ENCODE peak calls at places on chromosomes 6 and 20, in ten cellular contexts. M is epithelial cell of esophagus, I is GM06990, G is tibial artery, N is AG04450, J is HL-60, P is esophagus squamous epithelium, Y is right atrium auricular region, L is adrenal gland, O is cardiac muscle cell. W is an unnamed sample.

GRCh38 chr6:140546640-140547039 is 1172.2 kb upstream of the CITED2 start:
- DNase-seq in M (peak), I (no peak), G (no peak), N (no peak), J (no peak), P (no peak), Y (no peak), L (no peak), O (no peak), W (no peak)

GRCh38 chr6:112833546-112834215 is 486.6 kb downstream of the RFPL4B start:
- DNase-seq in M (peak), I (no peak), G (no peak), N (no peak), J (no peak), P (no peak), Y (no peak), L (no peak), O (peak), W (peak)

GRCh38 chr6:55818482-55818881 is 56.9 kb downstream of the BMP5 start:
- DNase-seq in M (peak), I (no peak), G (no peak), N (no peak), J (peak), P (no peak), Y (no peak), L (no peak), O (peak), W (no peak)

GRCh38 chr6:138824482-138825134 is 28.7 kb downstream of the ECT2L start:
- DNase-seq in M (peak), I (no peak), G (no peak), N (no peak), J (no peak), P (no peak), Y (no peak), L (no peak), O (no peak), W (no peak)

GRCh38 chr6:25056130-25056529 is 120.4 kb upstream of the RIPOR2 start:
- DNase-seq in M (no peak), I (peak), G (no peak), N (no peak), J (peak), P (no peak), Y (no peak), L (no peak), O (no peak), W (no peak)

GRCh38 chr6:27505209-27506027 is 32.5 kb upstream of the ZNF184 start:
- DNase-seq in M (peak), I (peak), G (no peak), N (no peak), J (no peak), P (no peak), Y (no peak), L (no peak), O (peak), W (no peak)

GRCh38 chr20:24034820-24035219 is 46.2 kb upstream of the GGTLC1 start:
- DNase-seq in M (peak), I (no peak), G (no peak), N (no peak), J (no peak), P (no peak), Y (no peak), L (no peak), O (no peak), W (no peak)

GRCh38 chr6:24831771-24832718 is 33.3 kb upstream of the ARMH2 start:
- DNase-seq in M (no peak), I (no peak), G (no peak), N (no peak), J (no peak), P (no peak), Y (no peak), L (no peak), O (no peak), W (peak)

GRCh38 chr20:11502051-11502450 is 415.6 kb upstream of the BTBD3 start:
- DNase-seq in M (no peak), I (no peak), G (no peak), N (no peak), J (peak), P (no peak), Y (no peak), L (no peak), O (peak), W (peak)

GRCh38 chr6:43368517-43369160 is 808 bp downstream of the ZNF318 start:
- DNase-seq in M (peak), I (peak), G (peak), N (no peak), J (peak), P (no peak), Y (peak), L (peak), O (peak), W (no peak)

GRCh38 chr6:164897523-164898094 is 411.8 kb downstream of the C6orf118 start:
- DNase-seq in M (no peak), I (no peak), G (no peak), N (no peak), J (no peak), P (no peak), Y (no peak), L (no peak), O (no peak), W (no peak)

GRCh38 chr20:55086421-55086820 is 611.0 kb downstream of the DOK5 start:
- DNase-seq in M (no peak), I (no peak), G (no peak), N (no peak), J (no peak), P (no peak), Y (no peak), L (no peak), O (no peak), W (no peak)

GRCh38 chr6:2132416-2132815 is 113.0 kb downstream of the GMDS start:
- DNase-seq in M (peak), I (no peak), G (no peak), N (no peak), J (no peak), P (no peak), Y (no peak), L (peak), O (peak), W (no peak)

GRCh38 chr6:25192562-25192961 is 86.6 kb upstream of the CARMIL1 start:
- DNase-seq in M (no peak), I (no peak), G (no peak), N (no peak), J (no peak), P (no peak), Y (no peak), L (peak), O (peak), W (no peak)

GRCh38 chr20:40797425-40797824 is 108.4 kb upstream of the MAFB start:
- DNase-seq in M (peak), I (no peak), G (no peak), N (no peak), J (no peak), P (no peak), Y (peak), L (peak), O (peak), W (peak)

GRCh38 chr20:35635652-35636051 is 20.0 kb downstream of the SPAG4 start:
- DNase-seq in M (no peak), I (no peak), G (no peak), N (no peak), J (no peak), P (no peak), Y (no peak), L (no peak), O (peak), W (no peak)

GRCh38 chr6:92779758-92780157 is 639.6 kb downstream of the EPHA7 start:
- DNase-seq in M (peak), I (no peak), G (no peak), N (peak), J (no peak), P (no peak), Y (no peak), L (peak), O (peak), W (peak)

GRCh38 chr6:166656269-166657206 is 29.5 kb upstream of the RPS6KA2 start:
- DNase-seq in M (peak), I (no peak), G (no peak), N (no peak), J (no peak), P (no peak), Y (no peak), L (peak), O (peak), W (no peak)

GRCh38 chr20:32470025-32470861 is 112.1 kb downstream of the ASXL1 start:
- DNase-seq in M (peak), I (no peak), G (no peak), N (no peak), J (peak), P (no peak), Y (peak), L (peak), O (peak), W (no peak)

GRCh38 chr6:15408758-15409157 is 162.9 kb downstream of the JARID2 start:
- DNase-seq in M (no peak), I (no peak), G (no peak), N (no peak), J (no peak), P (no peak), Y (no peak), L (no peak), O (no peak), W (no peak)

GRCh38 chr6:15411766-15412165 is 165.9 kb downstream of the JARID2 start:
- DNase-seq in M (no peak), I (no peak), G (no peak), N (no peak), J (no peak), P (no peak), Y (no peak), L (no peak), O (no peak), W (no peak)

GRCh38 chr6:15409301-15410125 is 163.6 kb downstream of the JARID2 start:
- DNase-seq in M (no peak), I (no peak), G (no peak), N (no peak), J (no peak), P (no peak), Y (no peak), L (no peak), O (no peak), W (no peak)

GRCh38 chr6:15410752-15411151 is 164.9 kb downstream of the JARID2 start:
- DNase-seq in M (no peak), I (no peak), G (no peak), N (no peak), J (no peak), P (no peak), Y (no peak), L (no peak), O (no peak), W (no peak)

DNA sequence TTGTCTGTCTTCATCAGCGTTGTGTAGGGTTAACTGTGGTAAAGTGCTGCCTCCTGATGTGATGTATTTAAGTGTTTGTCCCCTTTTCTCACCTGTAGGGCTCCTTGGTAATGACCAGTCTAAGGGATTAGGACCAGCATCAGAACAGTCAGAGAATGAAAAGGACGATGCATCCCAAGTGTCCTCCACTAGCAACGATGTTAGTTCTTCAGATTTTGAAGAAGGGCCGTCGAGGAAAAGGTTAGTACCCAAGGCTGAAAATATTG is 164.2 kb downstream of the JARID2 start:
- DNase-seq in M (no peak), I (no peak), G (no peak), N (no peak), J (no peak), P (no peak), Y (no peak), L (no peak), O (no peak), W (no peak)
- TF ChIP-seq CTCF in M (no peak), I (no peak), G (no peak), N (no peak), J (no peak), P (no peak), Y (no peak), L (no peak), O (no peak), W (no peak)

GRCh38 chr6:22290045-22290444 is 6.8 kb downstream of the PRL start:
- DNase-seq in M (no peak), I (no peak), G (no peak), N (no peak), J (no peak), P (no peak), Y (no peak), L (no peak), O (no peak), W (no peak)
- H3K4me3 ChIP-seq in M (no peak), I (no peak), G (no peak), N (no peak), J (no peak), P (no peak), Y (no peak), L (no peak), O (no peak), W (no peak)

DNA sequence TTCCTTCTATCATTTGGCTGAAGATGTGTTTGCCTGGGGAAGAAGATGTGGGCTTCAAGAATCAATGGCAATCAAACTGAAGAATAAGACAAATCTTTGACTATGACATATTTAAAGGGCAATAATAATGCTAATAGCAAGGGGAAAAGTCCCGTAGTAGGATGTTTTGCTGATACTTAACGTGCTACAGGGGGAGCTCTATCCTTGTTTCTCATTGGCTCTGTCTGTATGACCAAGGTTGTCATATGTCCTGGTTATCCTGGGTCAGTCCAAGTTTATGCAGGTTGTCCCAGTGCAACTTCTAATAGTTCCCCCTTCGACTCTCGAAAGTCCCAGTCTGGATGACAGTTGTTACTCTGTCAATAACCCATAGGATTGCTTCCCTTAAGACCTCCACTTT is 321.3 kb downstream of the DHX35 start:
- DNase-seq in M (no peak), I (no peak), G (no peak), N (no peak), J (no peak), P (no peak), Y (no peak), L (no peak), O (no peak), W (no peak)
- TF ChIP-seq CTCF in M (no peak), I (peak), G (no peak), N (no peak), J (no peak), P (no peak), Y (no peak), L (no peak), O (no peak), W (peak)

DNA sequence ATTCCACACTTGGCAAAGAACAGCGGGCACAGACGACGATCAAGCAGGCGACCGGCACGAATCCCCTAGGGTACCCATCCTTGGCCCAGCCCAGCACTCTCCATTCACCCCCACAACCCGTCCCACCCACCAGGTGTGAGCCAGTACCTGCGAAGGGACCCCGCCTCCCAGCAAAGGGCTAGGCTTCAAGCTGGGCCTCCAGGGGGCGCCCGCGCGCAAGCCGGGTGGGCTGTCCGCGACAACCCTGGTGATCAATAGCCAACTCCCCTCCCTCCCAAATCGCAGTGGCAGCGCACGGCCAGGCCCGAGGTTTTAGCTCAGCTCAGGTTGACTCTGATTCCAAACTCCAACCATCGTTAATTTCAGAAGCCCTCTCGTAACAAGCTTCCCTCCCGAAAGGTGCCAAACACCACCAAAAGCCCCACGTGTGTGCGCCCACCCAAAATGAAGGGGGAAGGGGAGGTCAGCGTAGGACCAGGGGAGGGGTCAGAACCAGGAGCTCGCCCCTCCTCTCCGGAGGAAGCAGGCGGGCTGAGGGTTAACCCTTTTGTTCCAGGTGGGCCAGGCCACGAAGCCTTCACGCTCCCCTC is 2.1 kb downstream of the SALL4 start:
- DNase-seq in M (peak), I (peak), G (no peak), N (no peak), J (peak), P (no peak), Y (no peak), L (peak), O (peak), W (no peak)
- H3K4me3 ChIP-seq in M (peak), I (no peak), G (peak), N (peak), J (no peak), P (peak), Y (peak), L (peak), O (peak), W (peak)

W was measured in astrocyte of the cerebellum.